ENCODE peak calls at places on chromosomes 5 and 9, in seven cellular contexts. B, A, X, K, U, E and H are unnamed samples.

GRCh38 chr5:181190711-181191525 is 14.1 kb downstream of the TRIM7 start:
- DNase-seq in U (peak), X (no peak), K (peak), E (peak), A (no peak), B (peak), H (no peak)

GRCh38 chr5:107068782-107069181 is 602.0 kb downstream of the EFNA5 start:
- DNase-seq in A (no peak), U (no peak), E (no peak), B (no peak), K (no peak), X (no peak), H (no peak)

GRCh38 chr5:31471040-31471439 is 60.9 kb downstream of the DROSHA start:
- DNase-seq in B (no peak), U (no peak), X (no peak), A (no peak), K (no peak), E (no peak), H (no peak)

GRCh38 chr5:84373506-84373905 is 11.2 kb downstream of the EDIL3 start:
- DNase-seq in B (no peak), X (no peak), E (no peak), U (no peak), K (no peak), A (no peak), H (no peak)

GRCh38 chr9:88980732-88981336 is 10.4 kb upstream of the S1PR3 start:
- DNase-seq in E (no peak), X (no peak), A (no peak), B (no peak), U (no peak), K (no peak), H (no peak)

GRCh38 chr5:55896663-55897062 is 45.5 kb downstream of the IL31RA start:
- DNase-seq in U (no peak), K (no peak), E (no peak), B (no peak), X (no peak), A (no peak), H (no peak)

GRCh38 chr5:2750758-2751464 is 566 bp downstream of the IRX2 start:
- DNase-seq in B (peak), E (no peak), X (no peak), U (no peak), A (no peak), K (peak), H (no peak)

GRCh38 chr5:135211083-135211790 is 177.2 kb upstream of the PITX1 start:
- DNase-seq in X (no peak), A (no peak), E (no peak), B (peak), K (no peak), U (no peak), H (no peak)

GRCh38 chr5:141877478-141878185 is 578 bp downstream of the PCDH1 start:
- DNase-seq in K (peak), E (peak), B (peak), U (no peak), A (no peak), X (no peak), H (no peak)

GRCh38 chr5:168991991-168992390 is 308.9 kb downstream of the SLIT3 start:
- DNase-seq in X (no peak), K (no peak), A (no peak), E (no peak), B (no peak), U (no peak), H (no peak)

GRCh38 chr9:76433851-76434250 is 25.1 kb upstream of the GCNT1 start:
- DNase-seq in U (no peak), E (no peak), X (no peak), B (no peak), K (no peak), A (no peak), H (no peak)

GRCh38 chr5:39775458-39776365 is 350.9 kb upstream of the DAB2 start:
- DNase-seq in X (no peak), U (no peak), B (no peak), E (no peak), A (no peak), K (no peak), H (no peak)

GRCh38 chr5:61790678-61791077 is 458.6 kb downstream of the ZSWIM6 start:
- DNase-seq in B (peak), K (no peak), A (no peak), X (no peak), E (no peak), U (no peak), H (no peak)

GRCh38 chr5:2695200-2695891 is 56.1 kb downstream of the IRX2 start:
- DNase-seq in X (no peak), A (no peak), K (no peak), U (no peak), E (no peak), B (no peak), H (no peak)

GRCh38 chr9:87863882-87864465 is 18.7 kb upstream of the SPATA31E1 start:
- DNase-seq in U (no peak), E (no peak), K (no peak), X (no peak), A (no peak), B (peak), H (no peak)